ENCODE peak calls at places on chromosome 14, in ten cellular contexts. W is Peyer's patch; V is neural progenitor cell; X is astrocyte; L is tibial artery; T is CD4-positive, alpha-beta memory T cell; H is brain microvascular endothelial cell; Y is lower lobe of right lung; Q is BE2C; U is hepatocyte. F is an unnamed sample.
A peak's percentile ranks its signal among the peaks of the same experiment; 100 is the strongest.

GRCh38 chr14:92122351-92122677 is 545 bp downstream of the CPSF2 start:
- DNase-seq in W (no peak), V (peak; percentile 69), X (peak; percentile 31), L (no peak), T (no peak), H (peak; percentile 18), Y (no peak), Q (peak; percentile 19), U (no peak), F (no peak)

GRCh38 chr14:98935921-98936320 is 336.1 kb downstream of the BCL11B start:
- DNase-seq in W (no peak), V (no peak), X (no peak), L (no peak), T (no peak), H (no peak), Y (no peak), Q (no peak), U (no peak), F (no peak)

GRCh38 chr14:85535916-85536834 is 6.2 kb downstream of the FLRT2 start:
- DNase-seq in W (no peak), V (peak; percentile 28), X (peak; percentile 48), L (no peak), T (no peak), H (no peak), Y (no peak), Q (no peak), U (peak; percentile 64), F (peak; percentile 25)

GRCh38 chr14:62696261-62696968 is 348.8 kb downstream of the KCNH5 start:
- DNase-seq in W (no peak), V (peak; percentile 87), X (no peak), L (no peak), T (no peak), H (no peak), Y (no peak), Q (no peak), U (peak; percentile 5), F (peak; percentile 59)

GRCh38 chr14:85529803-85530574 is at the start of gene FLRT2:
- DNase-seq in W (no peak), V (peak; percentile 62), X (no peak), L (peak; percentile 80), T (no peak), H (peak; percentile 68), Y (peak; percentile 57), Q (no peak), U (peak; percentile 62), F (peak; percentile 70)

GRCh38 chr14:83940253-83940652 is 1589.7 kb upstream of the FLRT2 start:
- DNase-seq in W (no peak), V (peak; percentile 15), X (no peak), L (no peak), T (no peak), H (no peak), Y (no peak), Q (no peak), U (peak; percentile 10), F (peak; percentile 8)

GRCh38 chr14:102071283-102071998 is 15.4 kb downstream of the HSP90AA1 start:
- DNase-seq in W (no peak), V (no peak), X (peak; percentile 88), L (no peak), T (no peak), H (peak; percentile 26), Y (no peak), Q (no peak), U (no peak), F (no peak)

GRCh38 chr14:94322648-94323570 is at the start of gene SERPINA6:
- DNase-seq in W (no peak), V (no peak), X (peak; percentile 76), L (no peak), T (no peak), H (peak; percentile 45), Y (no peak), Q (peak; percentile 54), U (peak; percentile 39), F (no peak)

GRCh38 chr14:88323086-88323519 is at the start of gene KCNK10:
- DNase-seq in W (no peak), V (peak; percentile 71), X (peak; percentile 3), L (no peak), T (no peak), H (no peak), Y (no peak), Q (peak; percentile 17), U (no peak), F (peak; percentile 79)

GRCh38 chr14:23066855-23067744 is 9.8 kb upstream of the CDH24 start:
- DNase-seq in W (no peak), V (no peak), X (no peak), L (peak; percentile 39), T (no peak), H (no peak), Y (no peak), Q (no peak), U (no peak), F (peak; percentile 38)

GRCh38 chr14:75409425-75410205 is 18.2 kb upstream of the JDP2 start:
- DNase-seq in W (no peak), V (no peak), X (no peak), L (no peak), T (no peak), H (no peak), Y (no peak), Q (no peak), U (no peak), F (peak; percentile 38)

GRCh38 chr14:95535226-95536021 is 574 bp downstream of the GLRX5 start:
- DNase-seq in W (no peak), V (peak; percentile 25), X (no peak), L (no peak), T (no peak), H (no peak), Y (no peak), Q (no peak), U (peak; percentile 48), F (peak; percentile 68)
- H3K4me3 ChIP-seq in W (peak overlapping the region; percentile 74), V (peak overlapping the region; percentile 95), X (peak overlapping the region; percentile 91), L (peak overlapping the region; percentile 95), T (peak overlapping the region; percentile 74), H (peak overlapping the region; percentile 85), Y (peak overlapping the region; percentile 93), Q (peak overlapping the region; percentile 98), U (peak overlapping the region; percentile 41), F (peak overlapping the region; percentile 92)

GRCh38 chr14:104135904-104136471 is 2.4 kb upstream of the KIF26A start:
- DNase-seq in W (no peak), V (peak; percentile 75), X (no peak), L (peak; percentile 27), T (no peak), H (no peak), Y (peak; percentile 42), Q (peak; percentile 75), U (no peak), F (peak; percentile 88)

GRCh38 chr14:104138891-104139459 is 588 bp downstream of the KIF26A start:
- DNase-seq in W (no peak), V (peak; percentile 47), X (no peak), L (peak; percentile 55), T (no peak), H (no peak), Y (peak; percentile 45), Q (no peak), U (no peak), F (peak; percentile 78)

GRCh38 chr14:104136472-104137296 is 1.7 kb upstream of the KIF26A start:
- DNase-seq in W (no peak), V (peak; percentile 55), X (no peak), L (peak; percentile 64), T (no peak), H (no peak), Y (peak; percentile 43), Q (peak; percentile 63), U (no peak), F (peak; percentile 82)

GRCh38 chr14:104138098-104138890 is at the start of gene KIF26A:
- DNase-seq in W (no peak), V (peak; percentile 90), X (no peak), L (peak; percentile 62), T (no peak), H (no peak), Y (peak; percentile 44), Q (peak; percentile 93), U (peak; percentile 72), F (peak; percentile 99)

DNA sequence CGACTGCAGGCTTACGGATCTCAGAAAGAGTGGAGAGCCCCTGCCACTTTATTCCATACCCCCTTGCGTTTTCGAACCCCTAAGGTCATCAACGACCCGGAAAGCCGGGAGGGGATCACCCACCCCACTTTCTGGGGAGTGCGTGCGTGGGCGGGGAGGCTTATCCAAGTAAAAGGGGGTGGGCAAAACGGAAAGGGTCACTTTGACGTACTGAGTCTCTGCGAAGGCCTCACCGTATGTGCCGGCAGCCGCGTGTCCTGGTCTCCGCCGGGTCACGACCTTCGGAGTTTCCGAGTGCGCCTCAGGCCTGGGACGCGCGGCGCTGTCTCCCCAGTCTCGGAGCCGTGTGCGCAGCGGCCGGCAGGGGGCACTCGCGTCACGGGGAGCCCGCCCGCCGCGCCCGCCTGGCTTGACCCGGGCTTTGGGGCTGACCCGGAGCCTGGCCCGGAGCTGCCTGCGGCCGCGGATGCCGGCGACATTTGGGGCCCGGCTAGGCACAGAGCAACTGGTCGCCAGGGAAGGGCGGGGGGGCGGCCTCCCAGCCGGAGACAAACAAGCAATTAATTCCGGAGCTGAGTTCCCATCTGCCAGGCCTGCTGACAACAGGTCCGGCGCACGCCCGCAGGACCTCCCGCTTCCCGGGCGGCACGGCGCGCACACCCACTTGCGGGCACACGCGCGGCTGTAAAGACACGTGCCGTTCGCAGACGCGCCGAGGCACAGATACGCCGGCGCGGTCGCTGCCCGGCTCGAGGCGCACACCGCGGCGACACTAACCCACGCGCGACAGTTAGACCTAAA is 890 bp upstream of the KIF26A start:
- DNase-seq in W (peak; percentile 26), V (peak; percentile 92), X (no peak), L (peak; percentile 67), T (peak; percentile 60), H (no peak), Y (peak; percentile 71), Q (peak; percentile 88), U (peak; percentile 85), F (peak; percentile 98)
- H3K27me3 ChIP-seq in W (no peaks in the 10 kb centered on the region), V (peaks cover 51% of the 10 kb centered on the region), X (peaks cover 25% of the 10 kb centered on the region), L (peaks cover 92% of the 10 kb centered on the region), T (peaks cover 13% of the 10 kb centered on the region), H (peaks cover 46% of the 10 kb centered on the region), Y (peaks cover 68% of the 10 kb centered on the region), Q (no peaks in the 10 kb centered on the region), U (peaks cover 44% of the 10 kb centered on the region), F (peaks cover 31% of the 10 kb centered on the region)

DNA sequence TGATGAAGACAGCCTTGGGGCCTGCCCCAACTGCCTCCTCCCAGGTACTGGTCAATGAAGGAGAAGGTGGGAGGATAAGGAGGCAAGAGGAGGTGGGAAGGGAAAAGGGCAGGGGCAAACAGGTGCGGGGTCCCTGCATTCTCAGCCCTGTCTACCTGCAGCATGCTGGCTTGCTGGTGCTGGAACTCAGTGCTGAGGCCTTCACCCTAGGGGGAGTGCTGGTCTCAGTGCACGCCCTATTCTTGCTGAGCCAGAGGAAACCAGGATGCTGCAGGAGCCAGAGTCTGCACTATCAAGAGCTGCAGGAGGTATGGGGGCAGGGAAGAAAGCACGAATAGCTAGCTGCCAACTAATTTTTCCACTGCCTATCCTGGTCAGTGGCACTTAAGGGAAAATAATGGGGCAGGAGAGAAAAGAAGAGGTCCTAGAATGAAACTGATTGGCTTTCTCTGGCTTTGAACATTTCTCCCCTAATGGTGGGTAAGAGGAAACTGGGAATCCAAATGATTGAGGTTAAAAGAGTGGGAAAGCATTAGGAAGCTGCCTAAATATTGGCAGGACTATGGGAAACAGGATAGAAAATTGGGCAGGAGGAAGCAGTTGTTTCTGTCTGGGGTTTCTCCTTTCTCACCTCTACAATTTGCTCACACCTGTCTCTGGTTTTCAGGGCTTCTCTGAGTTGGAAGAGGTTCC is 1.8 kb downstream of the TMEM253 start:
- DNase-seq in W (no peak), V (peak; percentile 34), X (no peak), L (no peak), T (no peak), H (no peak), Y (no peak), Q (no peak), U (no peak), F (peak; percentile 52)
- H3K4me3 ChIP-seq in W (peak overlapping the region; percentile 60), V (peak overlapping the region; percentile 61), X (peak overlapping the region; percentile 71), L (no peak overlapping the region), T (peak overlapping the region; percentile 96), H (peak overlapping the region; percentile 73), Y (no peak overlapping the region), Q (peak overlapping the region; percentile 78), U (no peak overlapping the region), F (peak overlapping the region; percentile 64)

GRCh38 chr14:100623557-100623956 is 36.3 kb upstream of the BEGAIN start:
- DNase-seq in W (no peak), V (no peak), X (no peak), L (no peak), T (no peak), H (no peak), Y (peak; percentile 9), Q (no peak), U (no peak), F (no peak)
- H3K27me3 ChIP-seq in W (no peaks in the 10 kb centered on the region), V (no peaks in the 10 kb centered on the region), X (peaks cover 32% of the 10 kb centered on the region), L (peaks cover 67% of the 10 kb centered on the region), T (no peaks in the 10 kb centered on the region), H (peaks cover 13% of the 10 kb centered on the region), Y (peaks cover 36% of the 10 kb centered on the region), Q (no peaks in the 10 kb centered on the region), U (no peaks in the 10 kb centered on the region), F (no peaks in the 10 kb centered on the region)

F was measured in H7.